ENCODE peak calls at places on chromosomes 5 and 9, in five cellular contexts. X is Peyer's patch; O is activated CD8-positive, alpha-beta T cell treated with anti-CD3 and anti-CD28 coated beads for 36 hours; K is neuronal stem cell; I is Right ventricle myocardium superior. T is an unnamed sample.

GRCh38 chr5:9787813-9788600 is 157.9 kb upstream of the TAS2R1 start:
- DNase-seq in O (no peak), X (no peak), I (no peak), K (no peak), T (no peak)

GRCh38 chr5:122129332-122129731 is at the start of gene ZNF474:
- DNase-seq in X (no peak), I (no peak), O (no peak), K (peak), T (peak)

GRCh38 chr9:131394464-131395026 is 659 bp downstream of the PRRC2B start:
- DNase-seq in X (peak), K (no peak), I (peak), O (peak), T (peak)

GRCh38 chr5:150329881-150330876 is 27.3 kb upstream of the TCOF1 start:
- DNase-seq in I (no peak), K (no peak), X (no peak), O (no peak), T (no peak)

GRCh38 chr5:29077451-29077850 is 2039.1 kb upstream of the CDH9 start:
- DNase-seq in K (no peak), X (no peak), O (no peak), I (no peak), T (no peak)

GRCh38 chr5:6849569-6849968 is 136.3 kb downstream of the TENT4A start:
- DNase-seq in O (peak), K (no peak), I (no peak), X (no peak), T (no peak)

GRCh38 chr9:8907863-8908262 is 1108.3 kb upstream of the DMAC1 start:
- DNase-seq in I (no peak), X (no peak), O (no peak), K (no peak), T (no peak)

GRCh38 chr9:21813575-21814473 is 11.4 kb downstream of the MTAP start:
- DNase-seq in O (peak), K (peak), X (peak), I (peak), T (peak)

GRCh38 chr9:3401556-3401955 is 124.2 kb downstream of the RFX3 start:
- DNase-seq in X (no peak), O (no peak), I (no peak), K (peak), T (no peak)

GRCh38 chr9:14935099-14935710 is 25.0 kb upstream of the FREM1 start:
- DNase-seq in O (no peak), I (no peak), K (peak), X (no peak), T (no peak)

GRCh38 chr9:119688547-119688946 is 319.3 kb upstream of the BRINP1 start:
- DNase-seq in K (no peak), I (no peak), X (no peak), O (no peak), T (no peak)

GRCh38 chr9:133711428-133712220 is 26.5 kb downstream of the SARDH start:
- DNase-seq in X (no peak), I (peak), O (no peak), K (no peak), T (peak)

GRCh38 chr5:959581-960531 is 48.7 kb upstream of the NKD2 start:
- DNase-seq in I (no peak), O (no peak), K (no peak), X (no peak), T (no peak)

GRCh38 chr5:145938699-145939531 is 2.5 kb downstream of the SH3RF2 start:
- DNase-seq in K (no peak), X (no peak), O (no peak), I (no peak), T (no peak)

GRCh38 chr9:121976751-121977150 is 116.4 kb downstream of the TTLL11 start:
- DNase-seq in I (no peak), X (no peak), O (no peak), K (no peak), T (no peak)

GRCh38 chr9:129009584-129010141 is 18.5 kb downstream of the SH3GLB2 start:
- DNase-seq in X (no peak), O (no peak), I (peak), K (no peak), T (no peak)

GRCh38 chr5:56340196-56340980 is 107.3 kb upstream of the ANKRD55 start:
- DNase-seq in O (no peak), X (no peak), I (no peak), K (no peak), T (no peak)

T was measured in endothelial cell.